ENCODE peak calls at places on chromosomes 7 and 10, in seven cellular contexts. V is CD4-positive, CD25-positive, alpha-beta regulatory T cell; A is heart right ventricle; H is pancreas; Q is AG04449; L is GM23338; U is spleen. J is an unnamed sample.

GRCh38 chr10:91511549-91512330 is 101.6 kb downstream of the HECTD2 start:
- DNase-seq in V (no peak), A (no peak), H (no peak), Q (peak), L (no peak), U (no peak), J (no peak)

GRCh38 chr7:139571190-139571589 is 47.7 kb downstream of the CLEC2L start:
- DNase-seq in V (no peak), A (no peak), H (no peak), Q (no peak), L (no peak), U (peak), J (no peak)

GRCh38 chr7:137313196-137313595 is 30.3 kb downstream of the PTN start:
- DNase-seq in V (no peak), A (no peak), H (no peak), Q (no peak), L (no peak), U (no peak), J (no peak)

GRCh38 chr10:10403762-10404161 is 613.9 kb upstream of the CELF2 start:
- DNase-seq in V (no peak), A (no peak), H (no peak), Q (no peak), L (no peak), U (no peak), J (no peak)

GRCh38 chr10:102645388-102645740 is 1.1 kb downstream of the TRIM8 start:
- DNase-seq in V (peak), A (peak), H (peak), Q (no peak), L (peak), U (peak), J (no peak)

GRCh38 chr10:79142522-79143309 is 74.0 kb downstream of the ZMIZ1 start:
- DNase-seq in V (no peak), A (no peak), H (no peak), Q (no peak), L (no peak), U (peak), J (no peak)

GRCh38 chr7:136016649-136017395 is 39.7 kb upstream of the MTPN start:
- DNase-seq in V (no peak), A (no peak), H (no peak), Q (no peak), L (no peak), U (no peak), J (no peak)

GRCh38 chr7:37999673-38000072 is 79.2 kb downstream of the EPDR1 start:
- DNase-seq in V (no peak), A (no peak), H (no peak), Q (no peak), L (no peak), U (no peak), J (no peak)

GRCh38 chr10:94327649-94328048 is 35.1 kb downstream of the NOC3L start:
- DNase-seq in V (no peak), A (no peak), H (no peak), Q (no peak), L (no peak), U (no peak), J (no peak)

DNA sequence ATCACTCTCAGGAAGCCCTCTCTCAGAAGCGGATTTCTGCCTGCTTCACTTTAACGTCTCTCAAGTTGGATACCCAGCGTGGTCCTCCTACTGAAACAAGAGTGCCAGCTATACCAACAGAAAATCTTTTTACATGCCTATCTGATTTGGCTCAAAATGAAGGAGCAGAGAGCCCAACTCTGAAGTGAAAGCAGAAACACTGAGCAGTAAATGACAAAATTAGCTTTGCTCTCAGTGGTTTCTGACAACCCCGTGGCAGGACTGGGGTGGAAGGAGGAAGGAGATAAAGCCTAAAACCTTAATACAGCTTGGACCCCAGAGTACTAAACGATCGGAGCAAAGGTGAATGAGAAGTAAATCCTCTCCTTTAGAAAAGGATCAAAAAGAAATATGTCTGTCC is 25.1 kb upstream of the GPR37 start:
- DNase-seq in V (no peak), A (no peak), H (no peak), Q (no peak), L (no peak), U (no peak), J (no peak)
- H3K4me3 ChIP-seq in V (no peak), A (no peak), H (no peak), Q (no peak), L (no peak), U (no peak), J (no peak)

GRCh38 chr7:50531401-50531906 is 33.8 kb downstream of the DDC start:
- DNase-seq in V (peak), A (no peak), H (peak), Q (no peak), L (peak), U (no peak), J (no peak)
- H3K4me3 ChIP-seq in V (no peak), A (no peak), H (no peak), Q (no peak), L (no peak), U (no peak), J (no peak)

GRCh38 chr10:75508814-75509306 is 77.4 kb downstream of the LRMDA start:
- DNase-seq in V (no peak), A (no peak), H (no peak), Q (no peak), L (no peak), U (no peak), J (no peak)
- H3K4me3 ChIP-seq in V (no peak), A (no peak), H (no peak), Q (no peak), L (no peak), U (no peak), J (no peak)

DNA sequence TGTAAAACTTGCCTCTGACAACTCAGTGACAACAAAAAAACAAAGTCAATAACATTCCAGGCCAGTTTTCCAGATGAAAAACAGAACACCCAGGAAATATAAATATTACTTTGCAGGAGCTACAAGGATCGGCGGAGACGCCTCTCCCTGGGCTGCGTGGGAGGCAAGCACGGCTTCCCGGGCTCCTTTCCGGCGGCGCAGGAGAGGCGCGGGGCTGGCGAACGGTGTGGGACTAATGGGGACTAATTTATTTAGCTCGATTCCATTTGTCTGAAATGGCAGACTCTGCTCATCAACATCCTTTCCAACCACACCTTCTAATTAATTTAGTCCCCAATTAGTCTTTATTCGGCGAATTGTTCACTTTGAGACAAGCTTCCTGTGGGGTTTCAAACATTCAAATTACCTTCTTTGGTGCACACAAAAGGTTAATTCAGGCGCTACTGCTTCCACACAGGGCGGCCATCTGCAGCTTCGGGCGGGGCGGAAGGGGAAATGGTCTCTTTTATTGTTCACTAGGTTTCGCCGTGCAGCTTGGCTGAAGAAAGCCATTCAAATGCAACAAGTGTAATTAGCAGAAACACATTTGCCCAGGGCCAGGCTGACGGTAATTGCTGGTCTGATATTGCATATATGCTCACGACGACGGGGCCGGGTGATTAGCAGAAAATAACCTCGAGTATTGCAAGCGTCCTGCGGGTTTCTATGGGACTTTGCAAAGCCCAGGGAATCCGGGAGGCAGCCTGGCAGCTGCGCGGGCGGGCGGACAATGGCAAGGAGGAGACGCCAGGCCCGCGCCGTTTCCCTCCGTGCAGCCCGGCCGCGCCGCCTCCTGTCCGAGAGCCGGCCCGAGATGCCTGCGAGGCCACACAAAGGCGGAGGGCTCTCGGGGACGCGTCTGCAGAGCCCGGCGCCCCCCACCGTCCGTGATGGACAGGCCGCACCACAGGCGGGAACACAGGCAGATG is 270.1 kb downstream of the PTPRN2 start:
- DNase-seq in V (no peak), A (no peak), H (no peak), Q (no peak), L (peak), U (peak), J (no peak)
- H3K4me3 ChIP-seq in V (no peak), A (peak), H (no peak), Q (no peak), L (peak), U (no peak), J (no peak)

DNA sequence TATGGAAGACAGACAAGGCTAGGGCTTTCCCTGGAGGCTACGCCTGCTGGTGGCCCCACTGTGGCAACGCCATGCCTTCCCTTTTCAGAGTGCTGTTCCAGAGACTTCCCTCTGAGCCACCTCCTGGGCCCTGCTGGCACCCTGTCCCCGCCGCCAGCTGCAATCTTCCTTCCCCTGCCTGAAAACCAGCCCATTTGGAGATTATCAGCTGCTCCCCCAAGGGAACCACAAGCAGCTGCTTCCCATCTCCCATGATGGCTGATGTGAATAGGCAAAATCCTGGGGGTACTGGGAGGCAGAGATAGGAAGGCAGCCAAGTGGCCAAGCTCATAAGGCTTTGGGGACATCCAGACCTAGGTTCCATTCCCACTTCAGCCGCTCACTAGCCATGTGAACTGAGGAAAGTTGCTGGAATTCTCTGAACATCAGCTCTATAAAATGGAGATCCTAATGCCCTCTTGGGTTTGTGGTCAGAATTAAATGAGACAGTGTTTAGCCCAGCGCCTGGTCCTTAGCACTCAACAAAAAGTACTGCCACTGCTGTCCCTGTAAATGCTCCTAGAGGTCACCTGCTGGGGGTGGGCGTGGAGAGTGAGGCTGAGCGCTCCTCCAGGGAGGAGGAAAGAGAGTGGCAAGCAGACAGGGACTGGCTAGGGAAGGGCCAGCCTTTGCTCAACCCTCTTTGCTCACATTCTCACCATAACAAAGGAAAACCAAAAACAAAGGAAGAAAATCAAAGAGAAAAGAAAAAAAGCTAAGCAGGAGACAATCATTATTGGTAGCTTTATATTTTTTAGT is 5.9 kb downstream of the TSPAN33 start:
- DNase-seq in V (no peak), A (no peak), H (no peak), Q (no peak), L (peak), U (no peak), J (no peak)
- H3K4me3 ChIP-seq in V (no peak), A (no peak), H (no peak), Q (no peak), L (no peak), U (no peak), J (no peak)

GRCh38 chr10:44369296-44369695 is 15.6 kb downstream of the CXCL12 start:
- DNase-seq in V (no peak), A (no peak), H (no peak), Q (no peak), L (no peak), U (peak), J (no peak)

GRCh38 chr10:44373341-44373995 is 11.4 kb downstream of the CXCL12 start:
- DNase-seq in V (no peak), A (no peak), H (no peak), Q (no peak), L (no peak), U (peak), J (no peak)

GRCh38 chr10:44369851-44370250 is 15.0 kb downstream of the CXCL12 start:
- DNase-seq in V (no peak), A (no peak), H (no peak), Q (no peak), L (no peak), U (no peak), J (no peak)

GRCh38 chr10:44372181-44372580 is 12.7 kb downstream of the CXCL12 start:
- DNase-seq in V (no peak), A (no peak), H (no peak), Q (no peak), L (no peak), U (peak), J (no peak)

GRCh38 chr10:44370731-44371248 is 14.1 kb downstream of the CXCL12 start:
- DNase-seq in V (no peak), A (no peak), H (no peak), Q (no peak), L (peak), U (peak), J (no peak)
- H3K4me3 ChIP-seq in V (no peak), A (no peak), H (no peak), Q (no peak), L (peak), U (no peak), J (no peak)